ENCODE peak calls at places on chromosome 14, in ten cellular contexts. One of them, this sample, is unnamed.

GRCh38 chr14:50270932-50271331 is 39.6 kb upstream of the SOS2 start:
- DNase-seq in ovary: no peak
- DNase-seq in OCI-LY7: no peak
- DNase-seq in lung: no peak
- DNase-seq in stomach: no peak
- DNase-seq in fibroblast of mammary gland: no peak
- DNase-seq in dorsolateral prefrontal cortex: no peak
- DNase-seq in IMR-90: no peak
- DNase-seq in AG04449: no peak
- DNase-seq in fibroblast of lung: no peak
- DNase-seq in this sample: no peak

GRCh38 chr14:60064491-60065072 is 27.1 kb upstream of the PCNX4 start:
- DNase-seq in ovary: no peak
- DNase-seq in OCI-LY7: peak; percentile 59
- DNase-seq in lung: no peak
- DNase-seq in stomach: no peak
- DNase-seq in fibroblast of mammary gland: peak; percentile 60
- DNase-seq in dorsolateral prefrontal cortex: no peak
- DNase-seq in IMR-90: peak; percentile 55
- DNase-seq in AG04449: no peak
- DNase-seq in fibroblast of lung: peak; percentile 27
- DNase-seq in this sample: peak; percentile 43

GRCh38 chr14:36057452-36058142 is 118.9 kb downstream of the PTCSC3 start:
- DNase-seq in ovary: no peak
- DNase-seq in OCI-LY7: no peak
- DNase-seq in lung: no peak
- DNase-seq in stomach: no peak
- DNase-seq in fibroblast of mammary gland: peak; percentile 5
- DNase-seq in dorsolateral prefrontal cortex: no peak
- DNase-seq in IMR-90: no peak
- DNase-seq in AG04449: no peak
- DNase-seq in fibroblast of lung: peak; percentile 48
- DNase-seq in this sample: peak; percentile 21

GRCh38 chr14:52106853-52107252 is 38.0 kb upstream of the NID2 start:
- DNase-seq in ovary: no peak
- DNase-seq in OCI-LY7: no peak
- DNase-seq in lung: no peak
- DNase-seq in stomach: no peak
- DNase-seq in fibroblast of mammary gland: peak; percentile 16
- DNase-seq in dorsolateral prefrontal cortex: no peak
- DNase-seq in IMR-90: peak; percentile 20
- DNase-seq in AG04449: no peak
- DNase-seq in fibroblast of lung: no peak
- DNase-seq in this sample: no peak

GRCh38 chr14:93857081-93857480 is 68.8 kb upstream of the PRIMA1 start:
- DNase-seq in ovary: no peak
- DNase-seq in OCI-LY7: no peak
- DNase-seq in lung: no peak
- DNase-seq in stomach: no peak
- DNase-seq in fibroblast of mammary gland: no peak
- DNase-seq in dorsolateral prefrontal cortex: no peak
- DNase-seq in IMR-90: no peak
- DNase-seq in AG04449: no peak
- DNase-seq in fibroblast of lung: no peak
- DNase-seq in this sample: no peak

GRCh38 chr14:84128025-84128424 is 1401.9 kb upstream of the FLRT2 start:
- DNase-seq in ovary: no peak
- DNase-seq in OCI-LY7: no peak
- DNase-seq in lung: no peak
- DNase-seq in stomach: no peak
- DNase-seq in fibroblast of mammary gland: no peak
- DNase-seq in dorsolateral prefrontal cortex: no peak
- DNase-seq in IMR-90: peak; percentile 34
- DNase-seq in AG04449: no peak
- DNase-seq in fibroblast of lung: no peak
- DNase-seq in this sample: no peak

GRCh38 chr14:29741909-29742401 is 185.7 kb downstream of the PRKD1 start:
- DNase-seq in ovary: no peak
- DNase-seq in OCI-LY7: no peak
- DNase-seq in lung: no peak
- DNase-seq in stomach: no peak
- DNase-seq in fibroblast of mammary gland: peak; percentile 79
- DNase-seq in dorsolateral prefrontal cortex: no peak
- DNase-seq in IMR-90: peak; percentile 57
- DNase-seq in AG04449: no peak
- DNase-seq in fibroblast of lung: peak; percentile 87
- DNase-seq in this sample: peak; percentile 80

GRCh38 chr14:106489112-106489881 is 962.9 kb downstream of the TMEM121 start:
- DNase-seq in ovary: no peak
- DNase-seq in OCI-LY7: no peak
- DNase-seq in lung: no peak
- DNase-seq in stomach: no peak
- DNase-seq in fibroblast of mammary gland: no peak
- DNase-seq in dorsolateral prefrontal cortex: no peak
- DNase-seq in IMR-90: no peak
- DNase-seq in AG04449: no peak
- DNase-seq in fibroblast of lung: no peak
- DNase-seq in this sample: no peak

GRCh38 chr14:33948143-33948962 is 2.5 kb downstream of the EGLN3 start:
- DNase-seq in ovary: no peak
- DNase-seq in OCI-LY7: no peak
- DNase-seq in lung: no peak
- DNase-seq in stomach: no peak
- DNase-seq in fibroblast of mammary gland: no peak
- DNase-seq in dorsolateral prefrontal cortex: no peak
- DNase-seq in IMR-90: no peak
- DNase-seq in AG04449: no peak
- DNase-seq in fibroblast of lung: no peak
- DNase-seq in this sample: no peak
- H3K4me3 ChIP-seq in ovary: no peak overlapping the region
- H3K4me3 ChIP-seq in OCI-LY7: no peak overlapping the region
- H3K4me3 ChIP-seq in lung: no peak overlapping the region
- H3K4me3 ChIP-seq in stomach: peak overlapping the region; percentile 78
- H3K4me3 ChIP-seq in fibroblast of mammary gland: no peak overlapping the region
- H3K4me3 ChIP-seq in dorsolateral prefrontal cortex: peak overlapping the region; percentile 80
- H3K4me3 ChIP-seq in IMR-90: no peak overlapping the region
- H3K4me3 ChIP-seq in AG04449: no peak overlapping the region
- H3K4me3 ChIP-seq in fibroblast of lung: no peak overlapping the region
- H3K4me3 ChIP-seq in this sample: no peak overlapping the region

DNA sequence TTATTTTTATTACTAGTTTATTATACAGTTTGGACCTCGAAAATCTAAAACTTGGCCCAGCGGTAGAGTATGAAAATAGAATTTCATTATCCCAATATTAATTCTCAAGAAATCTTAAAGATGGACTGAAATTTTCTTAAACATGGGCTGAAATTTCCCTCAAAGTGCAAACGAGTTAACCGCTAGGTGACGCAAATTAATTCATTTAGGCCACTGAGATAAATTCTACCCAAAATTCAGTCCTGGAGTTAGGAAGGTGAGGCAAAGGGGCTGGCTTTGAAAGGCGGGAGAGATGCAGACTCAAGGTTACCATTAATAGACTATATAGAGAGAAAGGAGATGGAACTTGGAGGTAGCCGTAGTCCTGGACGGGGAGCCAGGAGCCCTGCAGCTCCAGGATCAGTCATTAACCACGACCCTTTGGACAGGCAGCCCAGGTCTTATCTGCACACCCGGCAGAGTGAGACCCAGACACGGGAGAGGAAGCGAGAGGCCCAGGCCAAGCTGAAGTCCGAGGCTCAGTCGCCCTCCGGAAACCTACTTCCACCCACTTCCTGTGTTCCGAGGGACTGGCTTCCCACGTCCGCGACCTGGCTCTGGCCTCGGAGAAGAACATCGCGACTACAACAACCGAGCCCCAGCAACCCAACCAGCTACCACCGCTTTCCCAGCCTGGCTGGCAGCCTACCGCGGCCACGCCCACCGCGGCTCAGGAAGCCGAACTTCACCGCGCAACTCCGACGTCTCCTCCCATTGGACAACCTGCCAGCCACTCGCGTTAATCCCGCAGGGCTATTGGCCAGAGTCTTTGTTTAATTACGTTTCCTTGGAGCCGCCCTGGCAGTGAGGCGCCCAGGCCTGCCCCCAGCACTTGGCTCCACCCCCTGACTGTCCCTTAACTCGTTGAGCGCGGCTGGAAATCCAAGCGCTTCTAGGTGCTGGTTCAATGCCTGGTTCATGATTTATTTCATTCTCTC is at the start of gene EFCAB11:
- DNase-seq in ovary: peak; percentile 97
- DNase-seq in OCI-LY7: peak; percentile 98
- DNase-seq in lung: peak; percentile 96
- DNase-seq in stomach: peak; percentile 98
- DNase-seq in fibroblast of mammary gland: peak; percentile 98
- DNase-seq in dorsolateral prefrontal cortex: peak; percentile 98
- DNase-seq in IMR-90: peak; percentile 98
- DNase-seq in AG04449: peak; percentile 80
- DNase-seq in fibroblast of lung: peak; percentile 99
- DNase-seq in this sample: peak; percentile 99
- TF ChIP-seq CTCF in ovary: no peak
- TF ChIP-seq CTCF in OCI-LY7: peak; percentile 83
- TF ChIP-seq CTCF in lung: peak; percentile 9
- TF ChIP-seq CTCF in stomach: no peak
- TF ChIP-seq CTCF in fibroblast of mammary gland: peak; percentile 15
- TF ChIP-seq CTCF in dorsolateral prefrontal cortex: no peak
- TF ChIP-seq CTCF in IMR-90: peak; percentile 15
- TF ChIP-seq CTCF in AG04449: no peak
- TF ChIP-seq CTCF in fibroblast of lung: no peak
- TF ChIP-seq CTCF in this sample: peak; percentile 6

GRCh38 chr14:76778546-76779215 is 17.4 kb downstream of the VASH1 start:
- DNase-seq in ovary: no peak
- DNase-seq in OCI-LY7: no peak
- DNase-seq in lung: no peak
- DNase-seq in stomach: no peak
- DNase-seq in fibroblast of mammary gland: no peak
- DNase-seq in dorsolateral prefrontal cortex: peak; percentile 52
- DNase-seq in IMR-90: no peak
- DNase-seq in AG04449: no peak
- DNase-seq in fibroblast of lung: no peak
- DNase-seq in this sample: no peak

GRCh38 chr14:76779221-76780057 is 18.2 kb downstream of the VASH1 start:
- DNase-seq in ovary: no peak
- DNase-seq in OCI-LY7: no peak
- DNase-seq in lung: no peak
- DNase-seq in stomach: no peak
- DNase-seq in fibroblast of mammary gland: no peak
- DNase-seq in dorsolateral prefrontal cortex: peak; percentile 37
- DNase-seq in IMR-90: no peak
- DNase-seq in AG04449: no peak
- DNase-seq in fibroblast of lung: no peak
- DNase-seq in this sample: no peak

GRCh38 chr14:76780360-76780759 is 19.1 kb downstream of the VASH1 start:
- DNase-seq in ovary: no peak
- DNase-seq in OCI-LY7: no peak
- DNase-seq in lung: no peak
- DNase-seq in stomach: no peak
- DNase-seq in fibroblast of mammary gland: no peak
- DNase-seq in dorsolateral prefrontal cortex: no peak
- DNase-seq in IMR-90: no peak
- DNase-seq in AG04449: no peak
- DNase-seq in fibroblast of lung: no peak
- DNase-seq in this sample: no peak

GRCh38 chr14:76780875-76781647 is 19.8 kb downstream of the VASH1 start:
- DNase-seq in ovary: peak; percentile 58
- DNase-seq in OCI-LY7: no peak
- DNase-seq in lung: peak; percentile 27
- DNase-seq in stomach: no peak
- DNase-seq in fibroblast of mammary gland: peak; percentile 25
- DNase-seq in dorsolateral prefrontal cortex: peak; percentile 83
- DNase-seq in IMR-90: peak; percentile 18
- DNase-seq in AG04449: no peak
- DNase-seq in fibroblast of lung: no peak
- DNase-seq in this sample: no peak

DNA sequence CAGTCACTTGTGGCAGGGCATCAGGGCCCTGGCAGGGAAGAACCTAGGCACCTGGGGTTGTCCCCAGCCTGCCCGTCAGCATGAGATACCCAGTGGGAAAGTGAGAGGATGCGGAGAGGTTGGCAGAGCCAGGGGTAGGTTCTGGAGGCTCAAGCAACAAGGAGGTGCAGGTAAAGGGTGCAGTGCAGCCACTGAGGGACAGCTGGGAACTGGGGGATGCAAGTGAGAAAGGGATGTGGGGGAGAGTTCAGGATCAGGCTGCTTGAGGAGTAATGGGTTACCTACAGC is 18.7 kb downstream of the VASH1 start:
- DNase-seq in ovary: no peak
- DNase-seq in OCI-LY7: no peak
- DNase-seq in lung: no peak
- DNase-seq in stomach: no peak
- DNase-seq in fibroblast of mammary gland: no peak
- DNase-seq in dorsolateral prefrontal cortex: no peak
- DNase-seq in IMR-90: no peak
- DNase-seq in AG04449: no peak
- DNase-seq in fibroblast of lung: no peak
- DNase-seq in this sample: no peak
- H3K4me3 ChIP-seq in ovary: no peak overlapping the region
- H3K4me3 ChIP-seq in OCI-LY7: no peak overlapping the region
- H3K4me3 ChIP-seq in lung: no peak overlapping the region
- H3K4me3 ChIP-seq in stomach: no peak overlapping the region
- H3K4me3 ChIP-seq in fibroblast of mammary gland: no peak overlapping the region
- H3K4me3 ChIP-seq in dorsolateral prefrontal cortex: no peak overlapping the region
- H3K4me3 ChIP-seq in IMR-90: no peak overlapping the region
- H3K4me3 ChIP-seq in AG04449: no peak overlapping the region
- H3K4me3 ChIP-seq in fibroblast of lung: no peak overlapping the region
- H3K4me3 ChIP-seq in this sample: no peak overlapping the region

GRCh38 chr14:76986261-76986565 is 42.3 kb downstream of the IRF2BPL start:
- DNase-seq in ovary: no peak
- DNase-seq in OCI-LY7: no peak
- DNase-seq in lung: no peak
- DNase-seq in stomach: no peak
- DNase-seq in fibroblast of mammary gland: no peak
- DNase-seq in dorsolateral prefrontal cortex: no peak
- DNase-seq in IMR-90: no peak
- DNase-seq in AG04449: no peak
- DNase-seq in fibroblast of lung: no peak
- DNase-seq in this sample: no peak

GRCh38 chr14:76987956-76988520 is 40.5 kb downstream of the IRF2BPL start:
- DNase-seq in ovary: no peak
- DNase-seq in OCI-LY7: no peak
- DNase-seq in lung: no peak
- DNase-seq in stomach: no peak
- DNase-seq in fibroblast of mammary gland: no peak
- DNase-seq in dorsolateral prefrontal cortex: no peak
- DNase-seq in IMR-90: no peak
- DNase-seq in AG04449: no peak
- DNase-seq in fibroblast of lung: no peak
- DNase-seq in this sample: no peak

GRCh38 chr14:76985021-76985420 is 43.5 kb downstream of the IRF2BPL start:
- DNase-seq in ovary: no peak
- DNase-seq in OCI-LY7: no peak
- DNase-seq in lung: no peak
- DNase-seq in stomach: no peak
- DNase-seq in fibroblast of mammary gland: no peak
- DNase-seq in dorsolateral prefrontal cortex: no peak
- DNase-seq in IMR-90: peak; percentile 75
- DNase-seq in AG04449: no peak
- DNase-seq in fibroblast of lung: peak; percentile 23
- DNase-seq in this sample: peak; percentile 23

GRCh38 chr14:76984297-76984696 is 44.2 kb downstream of the IRF2BPL start:
- DNase-seq in ovary: no peak
- DNase-seq in OCI-LY7: no peak
- DNase-seq in lung: no peak
- DNase-seq in stomach: no peak
- DNase-seq in fibroblast of mammary gland: no peak
- DNase-seq in dorsolateral prefrontal cortex: no peak
- DNase-seq in IMR-90: no peak
- DNase-seq in AG04449: no peak
- DNase-seq in fibroblast of lung: no peak
- DNase-seq in this sample: no peak

DNA sequence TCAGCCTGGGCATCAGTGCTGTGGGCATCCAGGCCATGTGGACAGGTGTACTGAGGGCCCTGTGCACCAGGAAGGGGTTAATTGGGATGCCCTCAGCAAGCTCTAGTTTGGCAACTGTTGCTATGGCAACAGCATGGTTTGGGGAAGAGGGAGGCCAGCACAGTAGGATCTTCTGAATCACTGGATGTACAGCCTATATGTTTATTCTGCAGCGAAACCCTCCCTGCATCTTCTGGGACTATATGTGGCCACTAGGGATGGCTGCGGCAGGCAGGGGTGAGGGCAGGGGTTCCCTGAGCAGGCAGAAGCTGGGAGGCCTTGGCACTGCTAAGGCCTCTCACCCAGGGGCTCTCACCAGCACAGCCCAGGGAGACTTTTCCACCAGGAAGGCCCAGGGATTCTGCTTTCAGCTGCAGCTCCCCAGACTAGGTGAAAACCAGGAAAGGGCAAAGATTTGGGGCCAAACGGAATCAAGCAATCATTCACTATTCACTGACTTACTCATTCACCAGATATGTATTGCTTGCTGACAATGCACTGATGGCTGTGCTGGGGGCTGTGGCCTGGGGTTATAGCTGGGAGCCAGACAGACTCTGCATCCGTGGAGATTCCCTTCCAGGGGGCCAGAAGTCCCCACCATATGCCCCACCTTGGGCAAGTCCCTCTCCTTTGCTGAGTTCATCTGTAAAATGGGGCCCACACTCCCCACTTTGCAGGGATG is 42.8 kb downstream of the IRF2BPL start:
- DNase-seq in ovary: no peak
- DNase-seq in OCI-LY7: no peak
- DNase-seq in lung: no peak
- DNase-seq in stomach: no peak
- DNase-seq in fibroblast of mammary gland: no peak
- DNase-seq in dorsolateral prefrontal cortex: no peak
- DNase-seq in IMR-90: peak; percentile 34
- DNase-seq in AG04449: no peak
- DNase-seq in fibroblast of lung: peak; percentile 35
- DNase-seq in this sample: peak; percentile 29
- TF ChIP-seq CTCF in ovary: no peak
- TF ChIP-seq CTCF in OCI-LY7: no peak
- TF ChIP-seq CTCF in lung: no peak
- TF ChIP-seq CTCF in stomach: no peak
- TF ChIP-seq CTCF in fibroblast of mammary gland: no peak
- TF ChIP-seq CTCF in dorsolateral prefrontal cortex: no peak
- TF ChIP-seq CTCF in IMR-90: no peak
- TF ChIP-seq CTCF in AG04449: no peak
- TF ChIP-seq CTCF in fibroblast of lung: no peak
- TF ChIP-seq CTCF in this sample: no peak

This sample was measured in astrocyte of the spinal cord.